ENCODE peak calls at places on chromosomes 4 and X, in five cellular contexts. C is astrocyte of the cerebellum, G is DMS153, Q is amygdala, P is activated T-cell treated with anti-CD3 and anti-CD28 coated beads for 4 hours. T is an unnamed sample.

GRCh38 chr4:137370206-137370633 is 162.1 kb downstream of the PCDH18 start:
- DNase-seq in P (no peak), G (no peak), Q (no peak), C (peak), T (no peak)

GRCh38 chrX:149314031-149314430 is 191.1 kb downstream of the IDS start:
- DNase-seq in P (no peak), G (no peak), Q (no peak), C (peak), T (no peak)

GRCh38 chr4:2256781-2257191 is 5.1 kb downstream of the MXD4 start:
- DNase-seq in C (no peak), G (no peak), Q (no peak), P (no peak), T (no peak)

GRCh38 chr4:22501715-22502095 is 14.2 kb downstream of the ADGRA3 start:
- DNase-seq in G (no peak), C (no peak), P (no peak), Q (no peak), T (no peak)

GRCh38 chrX:42220722-42221121 is 297.4 kb upstream of the CASK start:
- DNase-seq in G (no peak), Q (no peak), P (no peak), C (no peak), T (no peak)

GRCh38 chr4:16804581-16804980 is 93.9 kb downstream of the LDB2 start:
- DNase-seq in G (no peak), C (no peak), P (no peak), Q (no peak), T (no peak)

GRCh38 chrX:78643874-78644273 is 15.3 kb downstream of the RTL3 start:
- DNase-seq in C (no peak), P (no peak), G (no peak), Q (no peak), T (no peak)

GRCh38 chr4:136725286-136726081 is 806.8 kb downstream of the PCDH18 start:
- DNase-seq in C (peak), Q (no peak), P (no peak), G (no peak), T (no peak)

GRCh38 chr4:38015886-38016515 is 55.8 kb downstream of the PTTG2 start:
- DNase-seq in P (no peak), Q (no peak), C (no peak), G (no peak), T (no peak)

GRCh38 chrX:47564438-47565085 is 3.6 kb downstream of the ARAF start:
- DNase-seq in C (no peak), Q (no peak), G (no peak), P (no peak), T (no peak)

GRCh38 chrX:20620301-20620700 is 353.6 kb upstream of the RPS6KA3 start:
- DNase-seq in C (no peak), Q (no peak), G (no peak), P (no peak), T (no peak)

GRCh38 chrX:31227250-31227649 is 155.4 kb upstream of the FTHL17 start:
- DNase-seq in C (no peak), Q (no peak), P (no peak), G (no peak), T (no peak)

GRCh38 chr4:47222276-47222675 is 190.9 kb downstream of the GABRB1 start:
- DNase-seq in Q (no peak), P (no peak), G (no peak), C (no peak), T (no peak)

GRCh38 chr4:106245176-106245575 is 70.8 kb downstream of the TBCK start:
- DNase-seq in C (no peak), G (no peak), Q (no peak), P (no peak), T (no peak)

GRCh38 chr4:111208970-111209369 is 586.1 kb upstream of the PITX2 start:
- DNase-seq in C (no peak), Q (no peak), P (no peak), G (no peak), T (no peak)

GRCh38 chr4:153222162-153222789 is 18.0 kb downstream of the TRIM2 start:
- DNase-seq in C (no peak), P (no peak), G (peak), Q (peak), T (peak)

GRCh38 chr4:89316931-89317366 is 9.3 kb upstream of the GPRIN3 start:
- DNase-seq in G (no peak), P (no peak), Q (no peak), C (no peak), T (peak)

GRCh38 chr4:13559414-13559813 is 15.1 kb upstream of the NKX3-2 start:
- DNase-seq in G (no peak), C (peak), Q (no peak), P (no peak), T (no peak)

GRCh38 chr4:172740434-172740833 is 428.2 kb upstream of the GALNT7 start:
- DNase-seq in C (peak), P (no peak), G (no peak), Q (no peak), T (no peak)

GRCh38 chr4:74377714-74378113 is 12.8 kb downstream of the EREG start:
- DNase-seq in P (no peak), Q (no peak), C (no peak), G (no peak), T (no peak)

GRCh38 chr4:74921490-74921889 is 11.4 kb upstream of the PARM1 start:
- DNase-seq in G (no peak), Q (no peak), C (no peak), P (no peak), T (no peak)

GRCh38 chr4:174217273-174218126 is 66.0 kb downstream of the FBXO8 start:
- DNase-seq in C (peak), G (no peak), P (no peak), Q (no peak), T (no peak)

GRCh38 chr4:40800064-40800463 is 50.3 kb downstream of the NSUN7 start:
- DNase-seq in Q (no peak), C (no peak), P (no peak), G (no peak), T (no peak)

GRCh38 chr4:178316211-178316610 is 874.0 kb upstream of the AGA start:
- DNase-seq in C (no peak), Q (no peak), G (peak), P (no peak), T (no peak)

GRCh38 chr4:86498560-86499166 is 95.5 kb upstream of the PTPN13 start:
- DNase-seq in P (no peak), Q (no peak), C (peak), G (peak), T (no peak)

GRCh38 chr4:5812506-5813229 is 80.2 kb downstream of the CRMP1 start:
- DNase-seq in C (peak), P (no peak), Q (peak), G (peak), T (no peak)

GRCh38 chrX:108736509-108737479 is at the start of gene IRS4:
- DNase-seq in P (no peak), G (no peak), Q (no peak), C (no peak), T (no peak)

GRCh38 chr4:56229947-56230346 is 157.3 kb downstream of the AASDH start:
- DNase-seq in Q (no peak), G (no peak), P (no peak), C (no peak), T (no peak)

GRCh38 chr4:128649575-128650205 is 159.8 kb upstream of the JADE1 start:
- DNase-seq in P (no peak), C (no peak), Q (no peak), G (no peak), T (no peak)

GRCh38 chr4:138259801-138260200 is 17.7 kb upstream of the SLC7A11 start:
- DNase-seq in Q (no peak), G (peak), C (no peak), P (no peak), T (no peak)

GRCh38 chr4:83150563-83151330 is 36.2 kb upstream of the PLAC8 start:
- DNase-seq in Q (no peak), G (no peak), C (no peak), P (no peak), T (no peak)

GRCh38 chrX:77597511-77597910 is 150.3 kb downstream of the FGF16 start:
- DNase-seq in C (no peak), Q (no peak), P (no peak), G (no peak), T (no peak)

GRCh38 chr4:7342223-7342576 is 92.5 kb downstream of the PSAPL1 start:
- DNase-seq in Q (no peak), G (no peak), C (no peak), P (no peak), T (no peak)

GRCh38 chrX:133542476-133542875 is 127.2 kb upstream of the GPC4 start:
- DNase-seq in G (no peak), Q (no peak), P (no peak), C (no peak), T (no peak)

GRCh38 chrX:108216405-108216804 is 124.8 kb downstream of the ATG4A start:
- DNase-seq in P (no peak), C (no peak), Q (no peak), G (no peak), T (no peak)

GRCh38 chr4:169079942-169080827 is 70.1 kb upstream of the CBR4 start:
- DNase-seq in C (peak), P (no peak), Q (no peak), G (no peak), T (no peak)

GRCh38 chr4:23814606-23815005 is 75.2 kb downstream of the PPARGC1A start:
- DNase-seq in G (no peak), C (no peak), Q (no peak), P (no peak), T (no peak)

GRCh38 chr4:19776021-19776459 is 475.7 kb upstream of the SLIT2 start:
- DNase-seq in G (peak), P (no peak), C (peak), Q (no peak), T (no peak)

GRCh38 chrX:71619193-71619592 is 882 bp upstream of the CXCR3 start:
- DNase-seq in P (peak), C (no peak), Q (no peak), G (no peak), T (peak)

GRCh38 chrX:149374751-149375150 is 130.4 kb downstream of the IDS start:
- DNase-seq in C (peak), P (no peak), Q (no peak), G (peak), T (no peak)

T was measured in activated CD4-positive, alpha-beta T cell treated with anti-CD3 and anti-CD28 coated beads for 4 hours.